ENCODE peak calls at places on chromosomes 12 and 14, in four cellular contexts. G is GM12865; N is neural crest cell; H is effector CD4-positive, alpha-beta T cell. F is an unnamed sample.

GRCh38 chr12:18696971-18697602 is 40.7 kb downstream of the PLCZ1 start:
- DNase-seq in G (no peak), N (no peak), H (no peak), F (no peak)

GRCh38 chr12:123614531-123614930 is 12.6 kb downstream of the DDX55 start:
- DNase-seq in G (no peak), N (no peak), H (no peak), F (no peak)

GRCh38 chr14:93029911-93030555 is 85.7 kb downstream of the ITPK1 start:
- DNase-seq in G (no peak), N (no peak), H (no peak), F (no peak)

GRCh38 chr12:12181516-12181915 is 85.3 kb downstream of the LRP6 start:
- DNase-seq in G (no peak), N (no peak), H (no peak), F (no peak)

GRCh38 chr12:63420206-63420644 is 248.1 kb downstream of the DPY19L2 start:
- DNase-seq in G (peak; percentile 75), N (peak; percentile 65), H (no peak), F (no peak)

GRCh38 chr12:80598004-80598606 is 109.3 kb upstream of the MYF6 start:
- DNase-seq in G (no peak), N (no peak), H (no peak), F (no peak)

GRCh38 chr12:107992870-107993451 is 136.1 kb upstream of the WSCD2 start:
- DNase-seq in G (peak; percentile 59), N (peak; percentile 36), H (no peak), F (no peak)

GRCh38 chr12:31687101-31687527 is 27.6 kb downstream of the ETFBKMT start:
- DNase-seq in G (peak; percentile 53), N (no peak), H (no peak), F (no peak)

GRCh38 chr12:116982721-116983502 is 72.2 kb downstream of the FBXW8 start:
- DNase-seq in G (no peak), N (no peak), H (no peak), F (no peak)